ENCODE peak calls at places on chromosomes 12 and 14, in nine cellular contexts. E is NCI-H460; Z is activated naive CD8-positive, alpha-beta T cell treated with anti-CD3 and anti-CD28 coated beads, Interleukin-2, amount 10 ng/mL, durations not matched to agents 7 days and 5 days; U is ovary; J is heart right ventricle; P is substantia nigra; N is GM12865; O is LHCN-M2; V is activated CD4-positive, CD25-positive, alpha-beta regulatory T cell. C is an unnamed sample.

GRCh38 chr14:94357166-94357565 is 31.2 kb downstream of the SERPINA1 start:
- DNase-seq in E (no peak), Z (no peak), U (no peak), J (no peak), P (no peak), N (no peak), O (no peak), V (no peak), C (no peak)

GRCh38 chr12:95004610-95005009 is 1.1 kb upstream of the NDUFA12 start:
- DNase-seq in E (no peak), Z (no peak), U (no peak), J (no peak), P (no peak), N (no peak), O (peak), V (no peak), C (no peak)

GRCh38 chr14:33945329-33945728 is 5.5 kb downstream of the EGLN3 start:
- DNase-seq in E (no peak), Z (no peak), U (no peak), J (no peak), P (no peak), N (no peak), O (no peak), V (no peak), C (no peak)

GRCh38 chr14:68501621-68502052 is 291.2 kb downstream of the ZFP36L1 start:
- DNase-seq in E (no peak), Z (no peak), U (peak), J (peak), P (no peak), N (peak), O (no peak), V (no peak), C (no peak)

GRCh38 chr12:71662861-71663560 is 637 bp downstream of the ZFC3H1 start:
- DNase-seq in E (peak), Z (peak), U (peak), J (peak), P (no peak), N (peak), O (peak), V (peak), C (peak)

GRCh38 chr12:26878661-26879119 is 45.7 kb upstream of the ITPR2 start:
- DNase-seq in E (no peak), Z (no peak), U (peak), J (peak), P (no peak), N (peak), O (peak), V (no peak), C (no peak)

GRCh38 chr12:120847392-120848157 is 56.6 kb downstream of the SPPL3 start:
- DNase-seq in E (no peak), Z (no peak), U (no peak), J (no peak), P (no peak), N (peak), O (peak), V (no peak), C (no peak)

GRCh38 chr12:89067436-89067835 is 284.9 kb downstream of the DUSP6 start:
- DNase-seq in E (no peak), Z (no peak), U (no peak), J (no peak), P (no peak), N (no peak), O (peak), V (no peak), C (no peak)

GRCh38 chr14:65224799-65225198 is 122.5 kb upstream of the MAX start:
- DNase-seq in E (no peak), Z (no peak), U (no peak), J (no peak), P (peak), N (peak), O (peak), V (no peak), C (no peak)

GRCh38 chr12:5442251-5443006 is 10.5 kb downstream of the NTF3 start:
- DNase-seq in E (peak), Z (no peak), U (no peak), J (no peak), P (no peak), N (peak), O (peak), V (no peak), C (no peak)

GRCh38 chr12:107759410-107759809 is 1.5 kb downstream of the PRDM4 start:
- DNase-seq in E (peak), Z (no peak), U (no peak), J (no peak), P (no peak), N (peak), O (peak), V (no peak), C (peak)

GRCh38 chr14:64817631-64818030 is 62.1 kb downstream of the SPTB start:
- DNase-seq in E (no peak), Z (no peak), U (no peak), J (no peak), P (no peak), N (no peak), O (no peak), V (no peak), C (no peak)

GRCh38 chr12:130391186-130391585 is 53.5 kb downstream of the PIWIL1 start:
- DNase-seq in E (no peak), Z (no peak), U (no peak), J (no peak), P (no peak), N (no peak), O (no peak), V (no peak), C (no peak)

GRCh38 chr12:96187675-96188355 is 6.4 kb upstream of the ELK3 start:
- DNase-seq in E (no peak), Z (no peak), U (no peak), J (no peak), P (no peak), N (no peak), O (no peak), V (no peak), C (no peak)

GRCh38 chr12:49332441-49332861 is 4.5 kb downstream of the C1QL4 start:
- DNase-seq in E (no peak), Z (no peak), U (no peak), J (no peak), P (no peak), N (no peak), O (no peak), V (no peak), C (no peak)

GRCh38 chr12:65881965-65882413 is 57.7 kb downstream of the HMGA2 start:
- DNase-seq in E (no peak), Z (no peak), U (peak), J (peak), P (peak), N (peak), O (peak), V (no peak), C (no peak)

GRCh38 chr12:41250748-41251147 is 62.6 kb downstream of the PDZRN4 start:
- DNase-seq in E (no peak), Z (no peak), U (no peak), J (no peak), P (no peak), N (peak), O (no peak), V (no peak), C (no peak)

GRCh38 chr14:100666403-100666802 is 60.3 kb upstream of the DLK1 start:
- DNase-seq in E (no peak), Z (no peak), U (peak), J (no peak), P (no peak), N (no peak), O (no peak), V (no peak), C (no peak)

GRCh38 chr12:1845010-1845409 is 24.6 kb downstream of the LRTM2 start:
- DNase-seq in E (no peak), Z (no peak), U (no peak), J (no peak), P (no peak), N (no peak), O (no peak), V (no peak), C (no peak)

GRCh38 chr12:39441963-39442894 is 691 bp downstream of the KIF21A start:
- DNase-seq in E (no peak), Z (peak), U (no peak), J (peak), P (peak), N (peak), O (peak), V (peak), C (no peak)

GRCh38 chr14:68248481-68249255 is 429.1 kb downstream of the RAD51B start:
- DNase-seq in E (peak), Z (peak), U (peak), J (peak), P (no peak), N (peak), O (peak), V (no peak), C (peak)

GRCh38 chr14:69038449-69039286 is 59.6 kb upstream of the ACTN1 start:
- DNase-seq in E (no peak), Z (no peak), U (no peak), J (no peak), P (no peak), N (no peak), O (peak), V (no peak), C (no peak)

GRCh38 chr12:47825239-47825639 is 5.5 kb upstream of the HDAC7 start:
- DNase-seq in E (no peak), Z (no peak), U (peak), J (peak), P (no peak), N (no peak), O (no peak), V (no peak), C (no peak)

GRCh38 chr12:97276198-97276580 is 186.4 kb upstream of the RMST start:
- DNase-seq in E (no peak), Z (no peak), U (no peak), J (no peak), P (peak), N (no peak), O (no peak), V (no peak), C (no peak)

GRCh38 chr12:24728366-24728765 is 220.5 kb downstream of the BCAT1 start:
- DNase-seq in E (peak), Z (no peak), U (no peak), J (no peak), P (no peak), N (peak), O (peak), V (no peak), C (peak)

GRCh38 chr14:73741876-73742519 is 27.8 kb upstream of the PNMA1 start:
- DNase-seq in E (no peak), Z (peak), U (peak), J (no peak), P (no peak), N (peak), O (peak), V (no peak), C (no peak)

GRCh38 chr12:24719293-24719721 is 229.6 kb downstream of the BCAT1 start:
- DNase-seq in E (no peak), Z (no peak), U (no peak), J (no peak), P (no peak), N (peak), O (peak), V (no peak), C (no peak)

GRCh38 chr14:95311752-95312151 is 8.0 kb downstream of the CLMN start:
- DNase-seq in E (no peak), Z (no peak), U (no peak), J (no peak), P (no peak), N (no peak), O (peak), V (no peak), C (no peak)